ENCODE peak calls at places on chromosome 9, in five cellular contexts. A is neural progenitor cell, W is PC-3, E is fibroblast of lung, B is SK-N-SH. Q is an unnamed sample.

GRCh38 chr9:93576296-93577044 is at the start of gene PHF2:
- DNase-seq in A (peak; percentile 59), W (no peak), E (no peak), B (peak; percentile 86), Q (no peak)

GRCh38 chr9:87701931-87702421 is 23.9 kb upstream of the CTSL start:
- DNase-seq in A (peak; percentile 64), W (no peak), E (no peak), B (no peak), Q (no peak)

GRCh38 chr9:121386442-121387175 is 16.6 kb upstream of the STOM start:
- DNase-seq in A (no peak), W (no peak), E (no peak), B (no peak), Q (no peak)

GRCh38 chr9:105710638-105711037 is 16.3 kb downstream of the TMEM38B start:
- DNase-seq in A (no peak), W (no peak), E (no peak), B (no peak), Q (no peak)

GRCh38 chr9:99782962-99783718 is 38.5 kb upstream of the NR4A3 start:
- DNase-seq in A (no peak), W (no peak), E (no peak), B (no peak), Q (no peak)

GRCh38 chr9:93224591-93224990 is 40.7 kb downstream of the WNK2 start:
- DNase-seq in A (no peak), W (peak; percentile 79), E (no peak), B (no peak), Q (peak; percentile 94)

GRCh38 chr9:134214766-134215394 is 50.5 kb upstream of the RNU6ATAC start:
- DNase-seq in A (no peak), W (no peak), E (no peak), B (peak; percentile 42), Q (no peak)

GRCh38 chr9:109477269-109478203 is 20.6 kb downstream of the PTPN3 start:
- DNase-seq in A (no peak), W (peak; percentile 79), E (no peak), B (no peak), Q (peak; percentile 44)

DNA sequence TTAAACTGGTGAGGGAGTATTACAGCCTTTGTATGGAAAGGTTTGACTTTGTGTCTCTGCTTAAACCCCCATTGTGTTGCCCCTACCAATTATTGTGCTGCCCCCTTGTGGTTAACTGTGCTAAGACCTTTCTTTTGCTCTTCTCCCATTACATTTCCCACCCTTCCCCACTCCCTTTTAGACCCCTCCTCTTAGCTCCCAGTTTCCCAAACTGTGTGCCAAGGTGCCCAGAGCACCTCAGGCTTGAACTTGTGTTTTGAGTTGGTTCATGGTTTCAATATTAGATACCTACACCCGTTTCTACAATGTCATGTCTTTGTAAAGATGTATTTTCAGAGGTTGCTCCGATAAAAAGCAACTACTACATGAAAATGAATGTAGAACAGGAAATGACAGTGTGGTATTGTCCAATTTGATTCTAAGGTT is 2.9 kb downstream of the JAK2 start:
- DNase-seq in A (peak; percentile 88), W (peak; percentile 77), E (peak; percentile 76), B (peak; percentile 69), Q (peak; percentile 33)
- H3K9ac ChIP-seq in A (no peak overlapping the region), W (no peak overlapping the region), E (no peak overlapping the region), B (no peak overlapping the region), Q (no peak overlapping the region)

DNA sequence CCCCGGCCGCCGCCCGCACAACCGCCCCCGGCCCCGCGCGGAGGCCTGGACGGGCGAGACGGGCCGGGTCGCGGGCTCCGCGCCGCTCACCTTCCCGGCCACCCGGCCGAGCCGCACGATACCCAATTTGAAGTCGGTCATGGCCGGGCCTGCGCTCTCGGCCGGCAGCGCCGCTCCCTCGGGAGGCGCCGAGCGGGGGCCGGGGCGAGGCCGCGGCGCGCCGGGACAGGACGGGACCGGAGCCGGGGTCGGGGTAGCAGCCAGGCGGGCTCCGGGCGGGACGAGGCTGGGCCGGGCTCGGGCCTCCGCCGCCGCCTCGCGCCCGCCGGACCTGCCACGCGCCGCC is 216 bp downstream of the ZMYND19 start:
- DNase-seq in A (no peak), W (no peak), E (no peak), B (no peak), Q (no peak)
- H3K9ac ChIP-seq in A (no peak overlapping the region), W (no peak overlapping the region), E (peak overlapping the region; percentile 52), B (no peak overlapping the region), Q (no peak overlapping the region)

GRCh38 chr9:136623849-136624183 is 38.9 kb upstream of the EGFL7 start:
- DNase-seq in A (no peak), W (no peak), E (no peak), B (no peak), Q (peak; percentile 98)

GRCh38 chr9:136623016-136623848 is 39.5 kb upstream of the EGFL7 start:
- DNase-seq in A (no peak), W (no peak), E (no peak), B (no peak), Q (peak; percentile 65)

GRCh38 chr9:136622538-136622948 is 40.2 kb upstream of the EGFL7 start:
- DNase-seq in A (no peak), W (no peak), E (no peak), B (no peak), Q (peak; percentile 75)

GRCh38 chr9:136625101-136626065 is 37.3 kb upstream of the EGFL7 start:
- DNase-seq in A (peak; percentile 75), W (peak; percentile 21), E (peak; percentile 67), B (peak; percentile 82), Q (peak; percentile 58)

DNA sequence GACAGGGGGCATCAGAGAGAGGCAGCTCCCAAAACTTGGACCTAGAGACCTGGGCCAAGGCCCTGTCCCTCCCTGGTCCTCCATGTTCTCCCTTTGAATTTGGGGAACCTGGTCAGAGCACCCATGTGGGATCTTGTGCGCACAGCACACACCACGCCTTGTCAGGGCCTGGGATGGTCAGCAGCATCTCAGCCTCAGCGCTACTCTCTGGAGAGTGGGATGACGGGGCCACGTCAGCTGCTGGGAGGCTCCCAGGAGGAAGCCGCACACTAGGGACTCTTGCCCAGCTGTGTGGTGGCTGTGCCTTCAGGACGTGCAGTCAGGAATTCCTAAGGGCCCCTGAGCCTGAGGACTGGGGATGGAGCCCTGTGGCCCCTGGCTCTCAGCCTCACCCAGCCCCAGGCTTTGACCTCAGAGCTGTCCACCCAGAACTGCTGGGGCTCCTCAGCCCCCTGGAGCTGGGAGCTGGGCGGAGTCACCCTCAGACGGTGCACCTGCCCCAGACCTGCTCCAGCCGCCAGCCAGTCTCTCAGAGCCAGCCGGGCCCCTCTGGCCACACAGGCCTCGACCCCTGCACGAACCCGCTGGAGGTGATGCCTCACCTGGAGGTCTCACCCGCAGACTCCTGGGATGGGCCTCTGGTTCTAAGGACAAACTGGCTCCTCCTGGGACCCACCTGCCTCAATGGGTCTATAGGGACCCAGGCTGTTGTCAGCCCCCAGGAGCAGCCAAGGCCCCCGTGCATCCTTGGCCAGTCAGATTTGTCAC is 38.3 kb upstream of the EGFL7 start:
- DNase-seq in A (no peak), W (no peak), E (no peak), B (no peak), Q (peak; percentile 92)
- H3K9ac ChIP-seq in A (no peak overlapping the region), W (no peak overlapping the region), E (no peak overlapping the region), B (no peak overlapping the region), Q (peak overlapping the region; percentile 14)

DNA sequence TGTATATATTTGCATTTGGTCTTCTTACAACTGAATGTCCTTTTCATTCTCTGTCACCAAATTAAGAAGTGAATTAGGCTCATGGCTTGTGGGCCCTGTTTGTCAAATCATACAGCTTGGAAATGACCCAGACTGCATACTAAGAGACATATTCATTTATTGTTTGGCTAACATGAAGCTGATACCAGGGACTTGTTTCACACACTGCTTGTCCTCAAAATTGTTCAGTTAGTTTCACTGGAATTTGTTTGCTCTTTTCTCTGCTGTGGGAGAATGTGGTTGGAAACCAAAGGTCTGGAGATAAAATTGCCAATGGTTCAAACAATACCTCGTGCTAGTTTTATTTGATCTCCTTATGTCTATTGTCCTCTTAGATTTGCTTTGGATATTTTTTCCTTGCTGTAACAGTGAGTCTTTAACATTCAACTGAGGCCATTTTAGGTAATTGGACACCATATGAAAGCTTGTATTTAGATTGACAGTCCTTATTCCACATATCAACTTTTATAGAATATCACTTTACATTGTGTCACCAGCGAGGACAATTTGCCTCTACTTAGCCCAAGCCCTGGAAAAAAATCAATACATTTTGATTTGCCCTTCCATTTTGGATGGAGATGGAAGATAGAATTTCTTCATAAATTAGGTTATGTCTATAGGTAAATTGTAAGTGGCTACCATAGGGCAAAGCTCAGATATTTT is 144.3 kb upstream of the MTAP start:
- DNase-seq in A (no peak), W (peak; percentile 51), E (no peak), B (no peak), Q (no peak)
- H3K9ac ChIP-seq in A (no peak overlapping the region), W (peak overlapping the region; percentile 67), E (no peak overlapping the region), B (no peak overlapping the region), Q (no peak overlapping the region)